ENCODE peak calls at places on chromosomes 3 and 15, in four cellular contexts. Q is lung, D is fibroblast of lung, A is NCI-H187. G is an unnamed sample.
A peak's percentile ranks its signal among the peaks of the same experiment; 100 is the strongest.

GRCh38 chr15:77659350-77660321 is 26.9 kb upstream of the LINGO1 start:
- DNase-seq in Q (no peak), D (peak; percentile 39), A (peak; percentile 39), G (peak; percentile 28)

GRCh38 chr3:52289747-52290595 is 2.3 kb downstream of the GLYCTK start:
- DNase-seq in Q (no peak), D (no peak), A (no peak), G (no peak)

GRCh38 chr15:70210538-70210937 is 112.8 kb upstream of the TLE3 start:
- DNase-seq in Q (no peak), D (no peak), A (no peak), G (no peak)

GRCh38 chr15:83170474-83171165 is 37.0 kb downstream of the HDGFL3 start:
- DNase-seq in Q (no peak), D (peak; percentile 54), A (no peak), G (no peak)

GRCh38 chr3:151439652-151440125 is 21.2 kb downstream of the IGSF10 start:
- DNase-seq in Q (no peak), D (peak; percentile 86), A (peak; percentile 1), G (no peak)

GRCh38 chr3:194381460-194381875 is 11.9 kb upstream of the LRRC15 start:
- DNase-seq in Q (no peak), D (no peak), A (no peak), G (no peak)

GRCh38 chr3:123793425-123793824 is 90.7 kb downstream of the MYLK start:
- DNase-seq in Q (no peak), D (no peak), A (no peak), G (no peak)

GRCh38 chr15:86355798-86356197 is 276.1 kb downstream of the AGBL1 start:
- DNase-seq in Q (no peak), D (no peak), A (no peak), G (no peak)

GRCh38 chr3:30473374-30474051 is 132.9 kb upstream of the TGFBR2 start:
- DNase-seq in Q (peak; percentile 40), D (peak; percentile 77), A (no peak), G (no peak)

GRCh38 chr15:40982855-40983254 is 29.6 kb downstream of the CHAC1 start:
- DNase-seq in Q (no peak), D (peak; percentile 80), A (no peak), G (no peak)

GRCh38 chr15:94327356-94327936 is 96.1 kb downstream of the MCTP2 start:
- DNase-seq in Q (no peak), D (peak; percentile 62), A (no peak), G (no peak)

GRCh38 chr15:98881526-98882517 is 125.8 kb downstream of the PGPEP1L start:
- DNase-seq in Q (no peak), D (peak; percentile 80), A (peak; percentile 15), G (no peak)

GRCh38 chr3:93979850-93980677 is at the start of gene ARL13B:
- DNase-seq in Q (peak; percentile 99), D (peak; percentile 98), A (peak; percentile 91), G (peak; percentile 88)

GRCh38 chr15:25850154-25851111 is 12.7 kb downstream of the ATP10A start:
- DNase-seq in Q (peak; percentile 82), D (peak; percentile 69), A (no peak), G (peak; percentile 46)

GRCh38 chr15:80367094-80367493 is 37.1 kb upstream of the ARNT2 start:
- DNase-seq in Q (no peak), D (peak; percentile 25), A (no peak), G (no peak)

GRCh38 chr3:162544246-162544645 is 1047.6 kb downstream of the OTOL1 start:
- DNase-seq in Q (no peak), D (no peak), A (no peak), G (no peak)

GRCh38 chr15:74301583-74302374 is 65.7 kb downstream of the CCDC33 start:
- DNase-seq in Q (no peak), D (no peak), A (no peak), G (no peak)

GRCh38 chr15:76311071-76311956 is at the start of gene ETFA:
- DNase-seq in Q (peak; percentile 95), D (peak; percentile 97), A (peak; percentile 89), G (peak; percentile 94)

GRCh38 chr3:147404800-147405551 is 1.4 kb downstream of the ZIC4 start:
- DNase-seq in Q (no peak), D (no peak), A (no peak), G (no peak)

GRCh38 chr3:162776137-162776536 is 1279.5 kb downstream of the OTOL1 start:
- DNase-seq in Q (no peak), D (no peak), A (no peak), G (no peak)

GRCh38 chr15:92111756-92112155 is 258.2 kb downstream of the SLCO3A1 start:
- DNase-seq in Q (no peak), D (no peak), A (no peak), G (no peak)

GRCh38 chr3:9687514-9687913 is 16.1 kb upstream of the CPNE9 start:
- DNase-seq in Q (no peak), D (no peak), A (no peak), G (no peak)

GRCh38 chr3:197117107-197117506 is 87.5 kb upstream of the MELTF start:
- DNase-seq in Q (no peak), D (no peak), A (no peak), G (no peak)

GRCh38 chr15:62462268-62462667 is 297.2 kb upstream of the C2CD4B start:
- DNase-seq in Q (no peak), D (no peak), A (no peak), G (no peak)

GRCh38 chr3:37715358-37715757 is 146.3 kb upstream of the CTDSPL start:
- DNase-seq in Q (no peak), D (no peak), A (no peak), G (no peak)

GRCh38 chr15:69232144-69232543 is 66.6 kb upstream of the PAQR5 start:
- DNase-seq in Q (no peak), D (peak; percentile 15), A (no peak), G (no peak)

GRCh38 chr15:35725353-35725752 is 179.4 kb upstream of the DPH6 start:
- DNase-seq in Q (no peak), D (peak; percentile 69), A (no peak), G (no peak)

GRCh38 chr15:63677778-63678177 is 80.6 kb downstream of the FBXL22 start:
- DNase-seq in Q (peak; percentile 86), D (no peak), A (no peak), G (peak; percentile 29)

GRCh38 chr3:28916713-28917499 is 364.0 kb upstream of the RBMS3 start:
- DNase-seq in Q (peak; percentile 33), D (peak; percentile 89), A (no peak), G (no peak)